ENCODE peak calls at places on chromosome 21, in seven cellular contexts. V, J, U, H, N, D and C are unnamed samples.

GRCh38 chr21:15775981-15776380 is 46.2 kb downstream of the USP25 start:
- DNase-seq in V (no peak), J (no peak), U (no peak), H (no peak), N (no peak), D (no peak), C (no peak)

GRCh38 chr21:46097826-46098286 is at the start of gene COL6A2:
- DNase-seq in V (no peak), J (peak), U (peak), H (no peak), N (no peak), D (peak), C (no peak)

GRCh38 chr21:46083271-46084040 is 14.5 kb upstream of the COL6A2 start:
- DNase-seq in V (no peak), J (no peak), U (no peak), H (no peak), N (no peak), D (no peak), C (no peak)

GRCh38 chr21:34128124-34128523 is 54.7 kb downstream of the MRPS6 start:
- DNase-seq in V (no peak), J (no peak), U (no peak), H (no peak), N (no peak), D (no peak), C (no peak)

GRCh38 chr21:15138475-15138874 is 73.7 kb upstream of the NRIP1 start:
- DNase-seq in V (no peak), J (no peak), U (no peak), H (no peak), N (no peak), D (no peak), C (no peak)

GRCh38 chr21:25457411-25457810 is 149.9 kb downstream of the MRPL39 start:
- DNase-seq in V (no peak), J (no peak), U (no peak), H (no peak), N (peak), D (no peak), C (no peak)

GRCh38 chr21:37907076-37907475 is 9.2 kb downstream of the KCNJ6 start:
- DNase-seq in V (no peak), J (no peak), U (no peak), H (no peak), N (no peak), D (no peak), C (no peak)

GRCh38 chr21:46221664-46222435 is 6.7 kb downstream of the LSS start:
- DNase-seq in V (no peak), J (no peak), U (no peak), H (no peak), N (no peak), D (no peak), C (no peak)

GRCh38 chr21:33750017-33750416 is 107.7 kb downstream of the ITSN1 start:
- DNase-seq in V (no peak), J (no peak), U (no peak), H (no peak), N (no peak), D (no peak), C (no peak)

GRCh38 chr21:25573409-25574206 is 33.7 kb downstream of the MRPL39 start:
- DNase-seq in V (peak), J (peak), U (peak), H (peak), N (peak), D (no peak), C (peak)

DNA sequence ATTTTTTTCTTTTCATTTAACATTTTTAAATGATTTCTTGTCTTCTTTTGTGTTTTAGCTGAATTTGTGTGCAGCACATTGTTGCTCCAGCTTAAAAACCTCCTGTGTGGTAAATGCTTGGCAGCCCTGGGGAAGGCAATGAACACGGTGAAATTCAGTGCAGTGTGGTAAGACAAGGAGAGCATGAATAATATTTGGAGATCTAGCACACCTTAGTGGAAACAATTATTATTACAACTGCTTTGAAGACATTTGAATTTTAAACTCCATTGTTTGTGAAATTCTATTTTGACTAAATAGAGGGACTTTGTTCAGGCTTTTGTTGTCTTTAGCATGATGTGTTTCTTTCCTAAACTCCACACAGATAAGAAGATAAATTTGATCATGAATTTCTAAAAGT is 242.6 kb upstream of the CXADR start:
- DNase-seq in V (no peak), J (peak), U (peak), H (peak), N (no peak), D (no peak), C (no peak)
- TF ChIP-seq SIN3A in V (no peak), J (no peak), U (no peak), H (no peak), N (no peak), D (no peak), C (no peak)

GRCh38 chr21:30448514-30448913 is 8.4 kb downstream of the KRTAP15-1 start:
- DNase-seq in V (no peak), J (no peak), U (no peak), H (no peak), N (no peak), D (no peak), C (no peak)

GRCh38 chr21:30439975-30440374 is at the start of gene KRTAP15-1:
- DNase-seq in V (no peak), J (no peak), U (no peak), H (no peak), N (no peak), D (no peak), C (no peak)

GRCh38 chr21:30443226-30443625 is 3.2 kb downstream of the KRTAP15-1 start:
- DNase-seq in V (no peak), J (no peak), U (no peak), H (no peak), N (no peak), D (no peak), C (no peak)

GRCh38 chr21:30446969-30447368 is 6.9 kb downstream of the KRTAP15-1 start:
- DNase-seq in V (no peak), J (no peak), U (no peak), H (no peak), N (no peak), D (no peak), C (no peak)

DNA sequence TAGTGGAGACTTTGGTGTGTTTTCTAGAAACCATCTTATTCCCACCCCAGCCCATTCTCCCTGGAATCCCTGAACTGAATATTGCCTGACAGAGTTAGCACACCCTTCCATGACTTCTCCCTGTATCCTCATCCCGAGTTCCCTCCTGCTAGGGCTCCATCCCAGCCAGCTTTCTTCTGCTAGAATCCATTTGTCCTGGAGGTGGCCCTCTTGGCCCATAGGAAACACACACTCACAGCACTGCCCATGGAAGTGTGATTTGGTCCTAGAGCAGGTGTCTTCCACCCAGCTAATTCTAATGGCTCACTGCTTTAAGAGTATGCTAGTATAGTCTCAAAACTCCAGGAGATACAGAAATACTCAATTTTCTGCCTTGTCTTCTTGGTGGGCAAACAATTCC is 4.1 kb downstream of the KRTAP15-1 start:
- DNase-seq in V (no peak), J (no peak), U (no peak), H (no peak), N (no peak), D (no peak), C (no peak)
- TF ChIP-seq CTCF in V (no peak), J (peak), U (no peak), H (no peak), N (no peak), D (peak), C (no peak)

GRCh38 chr21:44988607-44989537 is 49.0 kb downstream of the SLX9 start:
- DNase-seq in V (no peak), J (no peak), U (no peak), H (no peak), N (no peak), D (no peak), C (no peak)
- TF ChIP-seq SIN3A in V (no peak), J (no peak), U (no peak), H (no peak), N (no peak), D (no peak), C (no peak)

DNA sequence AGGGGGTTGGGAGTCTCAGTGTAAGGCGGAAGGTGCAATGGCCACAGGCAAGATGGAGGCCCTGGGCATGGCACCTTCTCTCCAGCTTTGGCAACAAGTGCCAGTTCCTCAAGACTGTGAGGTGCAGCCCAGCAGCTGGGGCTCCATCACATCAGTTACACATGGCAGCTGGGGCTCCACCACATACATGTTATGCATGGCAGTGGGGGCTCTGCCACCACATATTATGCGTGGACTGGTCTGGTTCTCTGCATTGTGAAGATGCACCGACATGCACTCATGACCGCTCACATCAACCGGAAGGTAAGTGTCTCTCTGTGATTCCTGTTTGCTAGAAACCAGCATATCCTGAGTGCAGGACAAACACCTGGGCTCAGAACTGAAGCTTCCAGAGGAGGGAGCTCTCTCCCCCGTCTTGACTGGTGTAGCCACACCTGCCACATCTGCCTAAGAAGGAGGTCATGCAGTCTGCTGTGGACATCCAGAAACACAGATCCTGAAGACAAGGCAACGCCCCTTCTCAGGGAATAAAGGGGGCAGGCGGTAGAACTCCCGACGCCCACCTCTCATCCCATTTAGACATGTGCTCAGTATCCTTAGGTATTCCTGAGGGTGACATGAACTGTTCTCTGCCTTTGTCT is 104.1 kb upstream of the TMPRSS2 start:
- DNase-seq in V (peak), J (no peak), U (peak), H (peak), N (no peak), D (no peak), C (peak)
- TF ChIP-seq CTCF in V (no peak), J (no peak), U (no peak), H (peak), N (peak), D (peak), C (no peak)

GRCh38 chr21:38910390-38911008 is 104.8 kb downstream of the ETS2 start:
- DNase-seq in V (peak), J (peak), U (no peak), H (no peak), N (no peak), D (no peak), C (no peak)
- TF ChIP-seq SIN3A in V (no peak), J (no peak), U (no peak), H (no peak), N (no peak), D (no peak), C (no peak)

GRCh38 chr21:35699360-35699759 is 361.0 kb downstream of the SETD4 start:
- DNase-seq in V (no peak), J (no peak), U (no peak), H (no peak), N (no peak), D (no peak), C (no peak)

GRCh38 chr21:35697321-35697808 is 363.0 kb downstream of the SETD4 start:
- DNase-seq in V (no peak), J (no peak), U (peak), H (no peak), N (no peak), D (no peak), C (no peak)

GRCh38 chr21:35696644-35697043 is 363.7 kb downstream of the SETD4 start:
- DNase-seq in V (no peak), J (no peak), U (no peak), H (no peak), N (no peak), D (no peak), C (no peak)
- TF ChIP-seq CTCF in V (no peak), J (peak), U (no peak), H (no peak), N (no peak), D (no peak), C (no peak)

GRCh38 chr21:31991356-31992331 is 118.8 kb downstream of the HUNK start:
- DNase-seq in V (no peak), J (peak), U (peak), H (no peak), N (no peak), D (no peak), C (no peak)
- TF ChIP-seq SIN3A in V (no peak), J (no peak), U (no peak), H (no peak), N (no peak), D (no peak), C (no peak)

GRCh38 chr21:32184485-32184884 is 94.4 kb downstream of the MIS18A start:
- DNase-seq in V (no peak), J (no peak), U (peak), H (no peak), N (no peak), D (no peak), C (no peak)
- TF ChIP-seq CTCF in V (no peak), J (no peak), U (no peak), H (no peak), N (no peak), D (no peak), C (no peak)

GRCh38 chr21:32306021-32306780 is 7.5 kb downstream of the MRAP start:
- DNase-seq in V (no peak), J (peak), U (no peak), H (peak), N (no peak), D (peak), C (no peak)
- TF ChIP-seq SIN3A in V (no peak), J (no peak), U (no peak), H (no peak), N (no peak), D (no peak), C (no peak)